ENCODE peak calls at places on chromosomes 11 and 22, in four cellular contexts. X is CD8-positive, alpha-beta T cell; O is fibroblast of pulmonary artery; A is AG04450. D is an unnamed sample.

GRCh38 chr11:114563077-114563476 is 3.4 kb upstream of the NXPE1 start:
- DNase-seq in O (peak; percentile 48), A (no peak), X (no peak), D (peak; percentile 85)

GRCh38 chr22:29877620-29878019 is 5.4 kb upstream of the MTMR3 start:
- DNase-seq in X (no peak), O (peak; percentile 27), A (no peak), D (no peak)

GRCh38 chr11:114163830-114164401 is 104.4 kb downstream of the ZBTB16 start:
- DNase-seq in X (no peak), O (peak; percentile 61), A (no peak), D (peak; percentile 95)

GRCh38 chr11:61129608-61130523 is 27.6 kb downstream of the CD5 start:
- DNase-seq in O (peak; percentile 88), A (peak; percentile 79), X (peak; percentile 93), D (peak; percentile 92)

GRCh38 chr11:1177771-1178090 is 20.0 kb downstream of the MUC5AC start:
- DNase-seq in A (no peak), O (no peak), X (no peak), D (no peak)

GRCh38 chr11:134819026-134819425 is 407.0 kb upstream of the B3GAT1 start:
- DNase-seq in O (no peak), A (no peak), X (no peak), D (no peak)

GRCh38 chr22:46791201-46791731 is 28.8 kb downstream of the TBC1D22A start:
- DNase-seq in A (no peak), O (peak; percentile 33), X (peak; percentile 83), D (peak; percentile 65)

GRCh38 chr11:91173701-91174100 is 950.9 kb upstream of the CHORDC1 start:
- DNase-seq in O (peak; percentile 26), X (no peak), A (no peak), D (no peak)

GRCh38 chr11:96430668-96431067 is 40.9 kb downstream of the JRKL start:
- DNase-seq in X (no peak), A (no peak), O (no peak), D (no peak)

GRCh38 chr22:34297536-34298120 is 377.4 kb upstream of the LARGE1 start:
- DNase-seq in O (no peak), A (no peak), X (no peak), D (no peak)

GRCh38 chr11:12291767-12292166 is 85.6 kb upstream of the PARVA start:
- DNase-seq in O (no peak), A (no peak), X (no peak), D (no peak)

GRCh38 chr11:33935005-33935404 is 43.1 kb upstream of the LMO2 start:
- DNase-seq in O (no peak), X (no peak), A (no peak), D (no peak)

GRCh38 chr11:128157423-128158298 is 429.7 kb downstream of the ETS1 start:
- DNase-seq in X (peak; percentile 71), O (peak; percentile 89), A (peak; percentile 41), D (peak; percentile 82)

GRCh38 chr11:85310479-85310878 is 316.7 kb downstream of the DLG2 start:
- DNase-seq in O (no peak), X (no peak), A (no peak), D (no peak)

GRCh38 chr11:117876341-117877119 is at the start of gene FXYD6:
- DNase-seq in O (no peak), X (peak; percentile 8), A (no peak), D (no peak)

GRCh38 chr11:70700871-70701270 is 302.5 kb downstream of the CTTN start:
- DNase-seq in O (no peak), X (no peak), A (no peak), D (no peak)

GRCh38 chr11:33187851-33188722 is 26.8 kb upstream of the CSTF3 start:
- DNase-seq in A (no peak), X (no peak), O (no peak), D (no peak)

GRCh38 chr11:134632347-134633119 is 220.5 kb upstream of the B3GAT1 start:
- DNase-seq in A (no peak), O (no peak), X (no peak), D (no peak)

GRCh38 chr11:113673566-113674396 is 32.3 kb downstream of the TMPRSS5 start:
- DNase-seq in O (no peak), A (no peak), X (no peak), D (no peak)

GRCh38 chr22:29214232-29214631 is 8.5 kb downstream of the EMID1 start:
- DNase-seq in A (no peak), X (no peak), O (no peak), D (no peak)

GRCh38 chr11:47946682-47947575 is 33.4 kb upstream of the PTPRJ start:
- DNase-seq in O (peak; percentile 96), X (no peak), A (peak; percentile 80), D (peak; percentile 92)

GRCh38 chr22:47162865-47163264 is 400.4 kb downstream of the TBC1D22A start:
- DNase-seq in X (no peak), A (no peak), O (no peak), D (no peak)

GRCh38 chr11:8732276-8732675 is 49.7 kb downstream of the RPL27A start:
- DNase-seq in O (no peak), X (no peak), A (no peak), D (no peak)

GRCh38 chr11:114188851-114189570 is 107.2 kb upstream of the NNMT start:
- DNase-seq in A (no peak), X (no peak), O (no peak), D (no peak)

GRCh38 chr11:93850585-93851018 is at the start of gene VSTM5:
- DNase-seq in X (no peak), O (no peak), A (no peak), D (no peak)

GRCh38 chr22:32323513-32324164 is 34.0 kb upstream of the RFPL3 start:
- DNase-seq in O (no peak), A (no peak), X (no peak), D (no peak)

GRCh38 chr11:62544521-62545436 is 1.8 kb downstream of the AHNAK start:
- DNase-seq in O (no peak), X (no peak), A (no peak), D (no peak)

GRCh38 chr22:38098410-38099249 is 11.9 kb downstream of the BAIAP2L2 start:
- DNase-seq in O (peak; percentile 80), X (no peak), A (no peak), D (peak; percentile 35)

GRCh38 chr22:31206896-31207687 is 5.0 kb upstream of the LIMK2 start:
- DNase-seq in A (no peak), O (peak; percentile 22), X (no peak), D (no peak)

GRCh38 chr22:49599039-49599438 is 228.6 kb downstream of the BRD1 start:
- DNase-seq in A (no peak), O (no peak), X (no peak), D (no peak)

GRCh38 chr22:36445158-36445668 is 36.2 kb downstream of the TXN2 start:
- DNase-seq in X (no peak), A (peak; percentile 94), O (peak; percentile 87), D (peak; percentile 98)

GRCh38 chr11:131889760-131890620 is 519.6 kb downstream of the NTM start:
- DNase-seq in X (no peak), O (no peak), A (no peak), D (peak; percentile 47)

GRCh38 chr22:36937319-36938027 is 24.0 kb downstream of the CSF2RB start:
- DNase-seq in X (no peak), A (no peak), O (no peak), D (no peak)

GRCh38 chr11:74696932-74697687 is 34.1 kb downstream of the CHRDL2 start:
- DNase-seq in A (peak; percentile 91), O (peak; percentile 98), X (no peak), D (peak; percentile 96)

GRCh38 chr11:126926376-126926791 is 74.2 kb downstream of the KIRREL3 start:
- DNase-seq in A (no peak), O (peak; percentile 28), X (no peak), D (no peak)
- TF ChIP-seq CTCF in A (no peak), O (no peak), X (no peak), D (no peak)

GRCh38 chr22:24428751-24429410 is 1.5 kb downstream of the ADORA2A start:
- DNase-seq in X (no peak), A (no peak), O (no peak), D (no peak)

GRCh38 chr22:24427500-24428164 is at the start of gene ADORA2A:
- DNase-seq in A (no peak), X (peak; percentile 86), O (no peak), D (no peak)

GRCh38 chr22:24430431-24431308 is 3.3 kb downstream of the ADORA2A start:
- DNase-seq in A (no peak), X (no peak), O (no peak), D (no peak)

GRCh38 chr22:24431309-24432034 is 4.1 kb downstream of the ADORA2A start:
- DNase-seq in O (no peak), A (no peak), X (no peak), D (no peak)

DNA sequence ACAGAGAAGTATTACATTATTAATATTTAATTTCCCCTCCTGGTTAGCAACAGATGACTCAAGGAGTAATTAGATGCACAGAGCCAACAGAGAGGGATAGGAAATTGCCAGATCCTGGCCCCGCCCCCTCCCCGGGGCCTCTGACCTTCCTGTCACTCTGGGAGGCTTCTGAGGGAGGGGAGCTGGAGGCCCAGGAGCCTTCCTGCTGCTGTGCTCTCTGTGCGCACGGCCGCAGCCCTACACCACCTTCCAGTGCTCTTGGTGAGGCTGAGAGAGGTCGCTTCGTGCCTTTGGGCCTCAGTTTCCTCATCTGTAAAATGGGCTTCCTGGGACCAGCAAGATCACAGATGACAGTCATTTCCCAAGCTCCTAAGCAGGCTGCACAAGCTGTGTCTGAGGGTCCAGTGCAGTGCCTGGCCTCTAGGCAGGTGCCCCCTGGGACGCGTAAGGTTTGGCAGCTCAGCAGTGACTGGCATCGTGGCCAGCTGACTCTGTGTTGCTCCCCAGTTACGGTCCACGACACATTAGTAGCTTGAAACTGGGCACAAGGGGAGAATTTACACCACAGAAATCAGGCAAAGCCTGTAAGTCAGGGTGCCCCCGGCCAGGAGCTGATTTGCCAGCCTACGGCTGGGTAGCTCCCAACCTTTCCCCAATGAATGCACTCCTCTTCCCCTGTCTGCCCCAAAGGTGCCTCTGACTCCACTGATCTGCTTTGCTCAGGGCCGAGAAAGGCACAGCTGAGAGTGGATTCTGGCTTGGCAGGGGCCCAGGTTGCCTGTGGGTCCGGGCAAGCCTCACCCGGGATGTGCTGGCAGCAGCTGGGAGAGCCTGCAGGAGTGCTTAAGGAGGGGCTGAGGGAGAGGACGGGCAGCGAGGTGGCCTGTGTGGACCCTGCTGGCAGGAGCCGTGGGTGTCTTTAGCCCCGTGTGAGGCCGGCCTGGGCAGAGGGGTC is 2.3 kb downstream of the ADORA2A start:
- DNase-seq in A (no peak), X (peak; percentile 57), O (no peak), D (no peak)
- H3K4me3 ChIP-seq in A (no peak overlapping the region), X (peak overlapping the region; percentile 94), O (no peak overlapping the region), D (no peak overlapping the region)

DNA sequence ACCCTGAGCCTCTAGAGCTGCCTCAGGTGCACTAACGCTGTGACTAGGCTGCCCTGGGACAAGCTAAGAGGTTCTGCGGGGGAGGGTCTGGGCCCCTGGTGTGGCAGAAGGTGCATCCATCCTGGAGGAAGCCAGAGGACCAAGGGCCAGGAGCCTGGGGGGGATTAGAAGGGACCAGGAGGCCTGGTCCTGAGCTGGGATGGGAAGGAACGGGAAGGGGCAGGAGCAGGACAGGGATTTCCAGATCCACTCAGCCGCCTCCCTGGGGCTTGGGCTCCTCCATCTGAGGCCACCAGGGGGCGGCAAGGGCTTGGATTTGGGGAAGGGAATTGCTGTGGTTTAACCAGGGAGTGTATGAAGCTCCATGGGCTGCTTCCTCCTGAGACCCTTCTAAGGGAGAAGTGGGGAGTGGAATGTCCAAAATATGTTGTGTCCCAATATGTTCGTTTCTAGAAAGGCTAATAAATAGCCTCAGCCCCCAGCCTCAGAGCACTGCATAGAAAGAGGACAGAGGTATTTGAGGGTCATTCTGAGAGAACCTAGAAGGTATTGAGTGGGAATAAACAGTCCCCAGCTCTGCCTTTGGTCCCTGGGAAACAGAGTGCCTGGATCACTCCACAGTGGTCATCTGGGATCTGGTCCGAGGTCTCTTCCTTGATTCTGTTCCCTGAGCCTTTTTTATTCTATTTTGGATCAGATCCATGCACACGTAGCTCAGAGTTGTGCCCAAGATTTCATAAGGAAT is 17.4 kb upstream of the PRAME start:
- DNase-seq in O (peak; percentile 52), X (peak; percentile 21), A (no peak), D (peak; percentile 53)
- TF ChIP-seq CTCF in O (peak; percentile 91), X (peak; percentile 67), A (peak; percentile 82), D (peak; percentile 92)

GRCh38 chr11:72816404-72816990 is 2.3 kb downstream of the ATG16L2 start:
- DNase-seq in A (no peak), X (no peak), O (no peak), D (no peak)
- H3K4me3 ChIP-seq in A (no peak overlapping the region), X (peak overlapping the region; percentile 14), O (no peak overlapping the region), D (no peak overlapping the region)

D was measured in fibroblast of villous mesenchyme.